ENCODE peak calls at places on chromosomes 4 and X, in seven cellular contexts. One of them, this sample, is unnamed.

GRCh38 chr4:183434264-183435045 is 10.0 kb upstream of the CDKN2AIP start:
- DNase-seq in IMR-90: no peak
- DNase-seq in neuronal stem cell: no peak
- DNase-seq in mesendoderm: no peak
- DNase-seq in mesenchymal stem cell: no peak
- DNase-seq in H1: no peak
- DNase-seq in H9: no peak
- DNase-seq in this sample: no peak

GRCh38 chr4:68291256-68291655 is 45.8 kb upstream of the TMPRSS11B start:
- DNase-seq in IMR-90: no peak
- DNase-seq in neuronal stem cell: no peak
- DNase-seq in mesendoderm: no peak
- DNase-seq in mesenchymal stem cell: no peak
- DNase-seq in H1: no peak
- DNase-seq in H9: no peak
- DNase-seq in this sample: no peak

GRCh38 chrX:129360175-129360574 is 163.1 kb downstream of the SMARCA1 start:
- DNase-seq in IMR-90: peak; percentile 40
- DNase-seq in neuronal stem cell: peak; percentile 15
- DNase-seq in mesendoderm: peak; percentile 63
- DNase-seq in mesenchymal stem cell: peak; percentile 48
- DNase-seq in H1: no peak
- DNase-seq in H9: peak; percentile 52
- DNase-seq in this sample: peak; percentile 8

GRCh38 chr4:35793045-35793722 is 451.1 kb downstream of the ARAP2 start:
- DNase-seq in IMR-90: no peak
- DNase-seq in neuronal stem cell: no peak
- DNase-seq in mesendoderm: no peak
- DNase-seq in mesenchymal stem cell: peak; percentile 13
- DNase-seq in H1: no peak
- DNase-seq in H9: no peak
- DNase-seq in this sample: peak; percentile 10

GRCh38 chr4:8050555-8051206 is 107.9 kb downstream of the ABLIM2 start:
- DNase-seq in IMR-90: peak; percentile 11
- DNase-seq in neuronal stem cell: no peak
- DNase-seq in mesendoderm: peak; percentile 69
- DNase-seq in mesenchymal stem cell: peak; percentile 24
- DNase-seq in H1: peak; percentile 65
- DNase-seq in H9: peak; percentile 94
- DNase-seq in this sample: no peak

GRCh38 chr4:180664766-180665368 is 1578.3 kb upstream of the TENM3 start:
- DNase-seq in IMR-90: peak; percentile 90
- DNase-seq in neuronal stem cell: peak; percentile 72
- DNase-seq in mesendoderm: peak; percentile 86
- DNase-seq in mesenchymal stem cell: peak; percentile 81
- DNase-seq in H1: peak; percentile 17
- DNase-seq in H9: peak; percentile 67
- DNase-seq in this sample: peak; percentile 74

GRCh38 chrX:22095306-22095705 is 63.2 kb downstream of the PHEX start:
- DNase-seq in IMR-90: peak; percentile 67
- DNase-seq in neuronal stem cell: peak; percentile 17
- DNase-seq in mesendoderm: no peak
- DNase-seq in mesenchymal stem cell: peak; percentile 28
- DNase-seq in H1: no peak
- DNase-seq in H9: no peak
- DNase-seq in this sample: no peak

GRCh38 chr4:113094802-113095201 is 45.3 kb downstream of the ANK2 start:
- DNase-seq in IMR-90: no peak
- DNase-seq in neuronal stem cell: no peak
- DNase-seq in mesendoderm: peak; percentile 64
- DNase-seq in mesenchymal stem cell: peak; percentile 18
- DNase-seq in H1: no peak
- DNase-seq in H9: no peak
- DNase-seq in this sample: peak; percentile 5

GRCh38 chr4:40840985-40841571 is 91.3 kb downstream of the NSUN7 start:
- DNase-seq in IMR-90: peak; percentile 90
- DNase-seq in neuronal stem cell: peak; percentile 83
- DNase-seq in mesendoderm: peak; percentile 99
- DNase-seq in mesenchymal stem cell: peak; percentile 89
- DNase-seq in H1: peak; percentile 89
- DNase-seq in H9: peak; percentile 96
- DNase-seq in this sample: peak; percentile 93

GRCh38 chr4:103075435-103075893 is 1.1 kb downstream of the SLC9B2 start:
- DNase-seq in IMR-90: peak; percentile 26
- DNase-seq in neuronal stem cell: no peak
- DNase-seq in mesendoderm: no peak
- DNase-seq in mesenchymal stem cell: peak; percentile 75
- DNase-seq in H1: no peak
- DNase-seq in H9: no peak
- DNase-seq in this sample: no peak

GRCh38 chr4:86895692-86896488 is 3.7 kb upstream of the C4orf36 start:
- DNase-seq in IMR-90: peak; percentile 77
- DNase-seq in neuronal stem cell: peak; percentile 54
- DNase-seq in mesendoderm: peak; percentile 78
- DNase-seq in mesenchymal stem cell: peak; percentile 78
- DNase-seq in H1: no peak
- DNase-seq in H9: no peak
- DNase-seq in this sample: peak; percentile 88

GRCh38 chr4:71446479-71447081 is 107.8 kb downstream of the SLC4A4 start:
- DNase-seq in IMR-90: no peak
- DNase-seq in neuronal stem cell: no peak
- DNase-seq in mesendoderm: no peak
- DNase-seq in mesenchymal stem cell: no peak
- DNase-seq in H1: no peak
- DNase-seq in H9: no peak
- DNase-seq in this sample: no peak

GRCh38 chr4:112284166-112284565 is 1.5 kb downstream of the TIFA start:
- DNase-seq in IMR-90: peak; percentile 8
- DNase-seq in neuronal stem cell: no peak
- DNase-seq in mesendoderm: no peak
- DNase-seq in mesenchymal stem cell: peak; percentile 30
- DNase-seq in H1: no peak
- DNase-seq in H9: no peak
- DNase-seq in this sample: no peak

GRCh38 chr4:54254915-54255246 is 25.8 kb downstream of the PDGFRA start:
- DNase-seq in IMR-90: no peak
- DNase-seq in neuronal stem cell: no peak
- DNase-seq in mesendoderm: no peak
- DNase-seq in mesenchymal stem cell: peak; percentile 45
- DNase-seq in H1: no peak
- DNase-seq in H9: no peak
- DNase-seq in this sample: no peak

GRCh38 chrX:41718481-41719245 is 5.3 kb upstream of the GPR82 start:
- DNase-seq in IMR-90: no peak
- DNase-seq in neuronal stem cell: peak; percentile 23
- DNase-seq in mesendoderm: peak; percentile 96
- DNase-seq in mesenchymal stem cell: no peak
- DNase-seq in H1: peak; percentile 41
- DNase-seq in H9: peak; percentile 93
- DNase-seq in this sample: peak; percentile 85

GRCh38 chr4:71550220-71551190 is 211.7 kb downstream of the SLC4A4 start:
- DNase-seq in IMR-90: peak; percentile 84
- DNase-seq in neuronal stem cell: no peak
- DNase-seq in mesendoderm: peak; percentile 41
- DNase-seq in mesenchymal stem cell: peak; percentile 46
- DNase-seq in H1: no peak
- DNase-seq in H9: no peak
- DNase-seq in this sample: no peak

GRCh38 chr4:23202712-23203247 is 510.0 kb downstream of the GBA3 start:
- DNase-seq in IMR-90: no peak
- DNase-seq in neuronal stem cell: no peak
- DNase-seq in mesendoderm: no peak
- DNase-seq in mesenchymal stem cell: no peak
- DNase-seq in H1: no peak
- DNase-seq in H9: no peak
- DNase-seq in this sample: no peak

GRCh38 chr4:141131738-141132688 is 1.3 kb downstream of the RNF150 start:
- DNase-seq in IMR-90: peak; percentile 20
- DNase-seq in neuronal stem cell: peak; percentile 31
- DNase-seq in mesendoderm: peak; percentile 20
- DNase-seq in mesenchymal stem cell: peak; percentile 28
- DNase-seq in H1: no peak
- DNase-seq in H9: peak; percentile 38
- DNase-seq in this sample: peak; percentile 16

GRCh38 chr4:161987611-161988010 is 176.2 kb downstream of the FSTL5 start:
- DNase-seq in IMR-90: no peak
- DNase-seq in neuronal stem cell: no peak
- DNase-seq in mesendoderm: peak; percentile 48
- DNase-seq in mesenchymal stem cell: no peak
- DNase-seq in H1: no peak
- DNase-seq in H9: no peak
- DNase-seq in this sample: no peak

GRCh38 chr4:13264126-13264525 is 220.0 kb downstream of the RAB28 start:
- DNase-seq in IMR-90: no peak
- DNase-seq in neuronal stem cell: no peak
- DNase-seq in mesendoderm: no peak
- DNase-seq in mesenchymal stem cell: peak; percentile 47
- DNase-seq in H1: no peak
- DNase-seq in H9: no peak
- DNase-seq in this sample: no peak

GRCh38 chr4:184252136-184253071 is 34.7 kb upstream of the ENPP6 start:
- DNase-seq in IMR-90: no peak
- DNase-seq in neuronal stem cell: no peak
- DNase-seq in mesendoderm: no peak
- DNase-seq in mesenchymal stem cell: no peak
- DNase-seq in H1: no peak
- DNase-seq in H9: no peak
- DNase-seq in this sample: no peak

GRCh38 chrX:35726176-35726575 is 72.0 kb upstream of the MAGEB16 start:
- DNase-seq in IMR-90: peak; percentile 3
- DNase-seq in neuronal stem cell: no peak
- DNase-seq in mesendoderm: no peak
- DNase-seq in mesenchymal stem cell: peak; percentile 6
- DNase-seq in H1: no peak
- DNase-seq in H9: no peak
- DNase-seq in this sample: peak; percentile 15

GRCh38 chr4:44927361-44928061 is 201.2 kb upstream of the GNPDA2 start:
- DNase-seq in IMR-90: peak; percentile 14
- DNase-seq in neuronal stem cell: peak; percentile 39
- DNase-seq in mesendoderm: peak; percentile 54
- DNase-seq in mesenchymal stem cell: peak; percentile 57
- DNase-seq in H1: no peak
- DNase-seq in H9: no peak
- DNase-seq in this sample: no peak

DNA sequence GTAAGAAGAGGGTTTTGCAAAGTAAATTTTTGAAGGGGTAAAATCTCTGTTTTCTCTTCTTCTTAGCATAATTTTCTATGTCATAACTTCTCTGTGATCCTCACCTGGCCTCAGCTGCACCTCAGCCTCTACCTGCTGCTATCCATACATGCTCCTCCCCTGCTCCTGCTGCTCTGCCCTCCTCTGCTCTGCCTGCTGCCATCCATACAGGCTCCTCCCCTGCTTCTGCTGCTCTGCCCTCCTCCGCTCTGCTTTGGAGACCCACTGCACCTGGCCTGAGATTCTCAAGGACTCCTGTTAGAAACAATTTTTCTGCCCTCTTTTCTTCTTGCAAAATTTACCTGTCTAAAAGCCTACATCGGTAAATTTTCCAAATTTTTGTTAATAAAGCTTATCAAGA is 388.6 kb upstream of the PITX2 start:
- DNase-seq in IMR-90: no peak
- DNase-seq in neuronal stem cell: no peak
- DNase-seq in mesendoderm: no peak
- DNase-seq in mesenchymal stem cell: no peak
- DNase-seq in H1: no peak
- DNase-seq in H9: peak; percentile 55
- DNase-seq in this sample: no peak
- H3K4ac ChIP-seq in IMR-90: no peak overlapping the region
- H3K4ac ChIP-seq in neuronal stem cell: no peak overlapping the region
- H3K4ac ChIP-seq in mesendoderm: no peak overlapping the region
- H3K4ac ChIP-seq in mesenchymal stem cell: no peak overlapping the region
- H3K4ac ChIP-seq in H1: no peak overlapping the region
- H3K4ac ChIP-seq in H9: no peak overlapping the region
- H3K4ac ChIP-seq in this sample: no peak overlapping the region

DNA sequence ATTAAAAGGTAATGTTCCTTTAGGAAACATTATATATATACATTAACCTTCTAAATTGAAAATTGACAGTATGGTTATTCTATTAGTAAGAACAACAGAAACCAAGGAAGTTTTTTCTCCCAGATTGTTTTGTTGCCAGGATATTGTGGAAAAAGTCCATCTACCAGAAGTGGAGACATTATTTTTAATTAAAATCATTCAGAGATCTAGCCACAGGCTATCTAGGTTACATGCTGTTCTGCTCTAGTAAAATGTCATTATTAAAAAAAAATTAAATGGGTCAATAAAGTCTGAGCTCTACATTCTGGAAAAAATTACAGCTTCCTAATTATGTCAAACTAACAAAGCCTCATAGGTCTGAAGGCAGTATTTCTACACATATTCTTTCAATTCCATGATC is 74.3 kb downstream of the NSG1 start:
- DNase-seq in IMR-90: no peak
- DNase-seq in neuronal stem cell: no peak
- DNase-seq in mesendoderm: no peak
- DNase-seq in mesenchymal stem cell: no peak
- DNase-seq in H1: no peak
- DNase-seq in H9: no peak
- DNase-seq in this sample: no peak
- H3K18ac ChIP-seq in IMR-90: no peak overlapping the region
- H3K18ac ChIP-seq in neuronal stem cell: no peak overlapping the region
- H3K18ac ChIP-seq in mesendoderm: no peak overlapping the region
- H3K18ac ChIP-seq in mesenchymal stem cell: no peak overlapping the region
- H3K18ac ChIP-seq in H1: no peak overlapping the region
- H3K18ac ChIP-seq in H9: no peak overlapping the region
- H3K18ac ChIP-seq in this sample: no peak overlapping the region

GRCh38 chr4:9932771-9933170 is 88.5 kb downstream of the SLC2A9 start:
- DNase-seq in IMR-90: no peak
- DNase-seq in neuronal stem cell: no peak
- DNase-seq in mesendoderm: no peak
- DNase-seq in mesenchymal stem cell: no peak
- DNase-seq in H1: no peak
- DNase-seq in H9: no peak
- DNase-seq in this sample: no peak

GRCh38 chr4:9933184-9933583 is 88.1 kb downstream of the SLC2A9 start:
- DNase-seq in IMR-90: no peak
- DNase-seq in neuronal stem cell: no peak
- DNase-seq in mesendoderm: no peak
- DNase-seq in mesenchymal stem cell: no peak
- DNase-seq in H1: no peak
- DNase-seq in H9: no peak
- DNase-seq in this sample: no peak

GRCh38 chr4:9926591-9926990 is 94.7 kb downstream of the SLC2A9 start:
- DNase-seq in IMR-90: no peak
- DNase-seq in neuronal stem cell: no peak
- DNase-seq in mesendoderm: no peak
- DNase-seq in mesenchymal stem cell: no peak
- DNase-seq in H1: no peak
- DNase-seq in H9: no peak
- DNase-seq in this sample: no peak

GRCh38 chr4:9927317-9928007 is 93.8 kb downstream of the SLC2A9 start:
- DNase-seq in IMR-90: no peak
- DNase-seq in neuronal stem cell: no peak
- DNase-seq in mesendoderm: no peak
- DNase-seq in mesenchymal stem cell: no peak
- DNase-seq in H1: no peak
- DNase-seq in H9: no peak
- DNase-seq in this sample: no peak

GRCh38 chr4:9931196-9931595 is 90.1 kb downstream of the SLC2A9 start:
- DNase-seq in IMR-90: no peak
- DNase-seq in neuronal stem cell: no peak
- DNase-seq in mesendoderm: no peak
- DNase-seq in mesenchymal stem cell: no peak
- DNase-seq in H1: no peak
- DNase-seq in H9: no peak
- DNase-seq in this sample: no peak
- H3K4ac ChIP-seq in IMR-90: no peak overlapping the region
- H3K4ac ChIP-seq in neuronal stem cell: no peak overlapping the region
- H3K4ac ChIP-seq in mesendoderm: no peak overlapping the region
- H3K4ac ChIP-seq in mesenchymal stem cell: no peak overlapping the region
- H3K4ac ChIP-seq in H1: no peak overlapping the region
- H3K4ac ChIP-seq in H9: no peak overlapping the region
- H3K4ac ChIP-seq in this sample: no peak overlapping the region

GRCh38 chr4:108188770-108189169 is 20.0 kb upstream of the LEF1 start:
- DNase-seq in IMR-90: no peak
- DNase-seq in neuronal stem cell: no peak
- DNase-seq in mesendoderm: no peak
- DNase-seq in mesenchymal stem cell: no peak
- DNase-seq in H1: no peak
- DNase-seq in H9: no peak
- DNase-seq in this sample: no peak
- H3K18ac ChIP-seq in IMR-90: no peak overlapping the region
- H3K18ac ChIP-seq in neuronal stem cell: no peak overlapping the region
- H3K18ac ChIP-seq in mesendoderm: no peak overlapping the region
- H3K18ac ChIP-seq in mesenchymal stem cell: no peak overlapping the region
- H3K18ac ChIP-seq in H1: no peak overlapping the region
- H3K18ac ChIP-seq in H9: no peak overlapping the region
- H3K18ac ChIP-seq in this sample: no peak overlapping the region